ENCODE peak calls at places on chromosomes 13 and 19, in five cellular contexts. One of them, this sample, is unnamed.
A peak's percentile ranks its signal among the peaks of the same experiment; 100 is the strongest.

GRCh38 chr13:47603365-47603764 is 397.7 kb downstream of the SUCLA2 start:
- DNase-seq in A549: no peak
- DNase-seq in uterus: no peak
- DNase-seq in fibroblast of pulmonary artery: no peak
- DNase-seq in cardiac fibroblast: no peak
- DNase-seq in this sample: no peak

GRCh38 chr19:31074751-31075150 is 274.5 kb downstream of the TSHZ3 start:
- DNase-seq in A549: no peak
- DNase-seq in uterus: no peak
- DNase-seq in fibroblast of pulmonary artery: no peak
- DNase-seq in cardiac fibroblast: no peak
- DNase-seq in this sample: no peak

GRCh38 chr19:2050349-2050990 is 574 bp downstream of the MKNK2 start:
- DNase-seq in A549: no peak
- DNase-seq in uterus: no peak
- DNase-seq in fibroblast of pulmonary artery: no peak
- DNase-seq in cardiac fibroblast: no peak
- DNase-seq in this sample: no peak

GRCh38 chr19:49932041-49932451 is 2.7 kb upstream of the NUP62 start:
- DNase-seq in A549: no peak
- DNase-seq in uterus: no peak
- DNase-seq in fibroblast of pulmonary artery: no peak
- DNase-seq in cardiac fibroblast: no peak
- DNase-seq in this sample: no peak

GRCh38 chr19:55667006-55667381 is 8.0 kb upstream of the EPN1 start:
- DNase-seq in A549: no peak
- DNase-seq in uterus: no peak
- DNase-seq in fibroblast of pulmonary artery: no peak
- DNase-seq in cardiac fibroblast: no peak
- DNase-seq in this sample: no peak

GRCh38 chr19:3095375-3096191 is 1.4 kb downstream of the GNA11 start:
- DNase-seq in A549: no peak
- DNase-seq in uterus: no peak
- DNase-seq in fibroblast of pulmonary artery: no peak
- DNase-seq in cardiac fibroblast: peak; percentile 7
- DNase-seq in this sample: no peak

GRCh38 chr19:2290441-2291184 is 8.6 kb upstream of the PEAK3 start:
- DNase-seq in A549: no peak
- DNase-seq in uterus: no peak
- DNase-seq in fibroblast of pulmonary artery: no peak
- DNase-seq in cardiac fibroblast: no peak
- DNase-seq in this sample: no peak

GRCh38 chr19:42113641-42114348 is 18.5 kb downstream of the POU2F2 start:
- DNase-seq in A549: peak; percentile 97
- DNase-seq in uterus: no peak
- DNase-seq in fibroblast of pulmonary artery: peak; percentile 96
- DNase-seq in cardiac fibroblast: peak; percentile 92
- DNase-seq in this sample: no peak

GRCh38 chr13:53473397-53473796 is 444.8 kb downstream of the OLFM4 start:
- DNase-seq in A549: no peak
- DNase-seq in uterus: no peak
- DNase-seq in fibroblast of pulmonary artery: no peak
- DNase-seq in cardiac fibroblast: no peak
- DNase-seq in this sample: no peak

GRCh38 chr19:1860821-1861598 is 2.4 kb downstream of the KLF16 start:
- DNase-seq in A549: no peak
- DNase-seq in uterus: no peak
- DNase-seq in fibroblast of pulmonary artery: no peak
- DNase-seq in cardiac fibroblast: no peak
- DNase-seq in this sample: no peak

GRCh38 chr13:97224544-97225324 is 2.6 kb downstream of the MBNL2 start:
- DNase-seq in A549: no peak
- DNase-seq in uterus: no peak
- DNase-seq in fibroblast of pulmonary artery: peak; percentile 76
- DNase-seq in cardiac fibroblast: peak; percentile 79
- DNase-seq in this sample: no peak

GRCh38 chr19:15529774-15530372 is 21.5 kb downstream of the CYP4F22 start:
- DNase-seq in A549: no peak
- DNase-seq in uterus: no peak
- DNase-seq in fibroblast of pulmonary artery: no peak
- DNase-seq in cardiac fibroblast: no peak
- DNase-seq in this sample: no peak

GRCh38 chr19:46618670-46619231 is 6.1 kb downstream of the PTGIR start:
- DNase-seq in A549: no peak
- DNase-seq in uterus: no peak
- DNase-seq in fibroblast of pulmonary artery: peak; percentile 86
- DNase-seq in cardiac fibroblast: peak; percentile 72
- DNase-seq in this sample: no peak

GRCh38 chr19:51166846-51167490 is 24.9 kb downstream of the SIGLEC7 start:
- DNase-seq in A549: no peak
- DNase-seq in uterus: no peak
- DNase-seq in fibroblast of pulmonary artery: no peak
- DNase-seq in cardiac fibroblast: no peak
- DNase-seq in this sample: no peak

GRCh38 chr19:57813919-57814504 is 701 bp downstream of the ZNF552 start:
- DNase-seq in A549: no peak
- DNase-seq in uterus: no peak
- DNase-seq in fibroblast of pulmonary artery: no peak
- DNase-seq in cardiac fibroblast: no peak
- DNase-seq in this sample: no peak

GRCh38 chr19:54388001-54388802 is 23.5 kb upstream of the LAIR1 start:
- DNase-seq in A549: no peak
- DNase-seq in uterus: no peak
- DNase-seq in fibroblast of pulmonary artery: no peak
- DNase-seq in cardiac fibroblast: no peak
- DNase-seq in this sample: no peak

GRCh38 chr19:45368737-45369340 is 1.5 kb downstream of the ERCC2 start:
- DNase-seq in A549: no peak
- DNase-seq in uterus: no peak
- DNase-seq in fibroblast of pulmonary artery: no peak
- DNase-seq in cardiac fibroblast: no peak
- DNase-seq in this sample: no peak

GRCh38 chr13:77377016-77377415 is 50.1 kb upstream of the MYCBP2 start:
- DNase-seq in A549: no peak
- DNase-seq in uterus: no peak
- DNase-seq in fibroblast of pulmonary artery: no peak
- DNase-seq in cardiac fibroblast: no peak
- DNase-seq in this sample: no peak

GRCh38 chr19:16739546-16739945 is 19.9 kb downstream of the NWD1 start:
- DNase-seq in A549: no peak
- DNase-seq in uterus: no peak
- DNase-seq in fibroblast of pulmonary artery: no peak
- DNase-seq in cardiac fibroblast: no peak
- DNase-seq in this sample: no peak

GRCh38 chr19:55694656-55695491 is 19.8 kb downstream of the EPN1 start:
- DNase-seq in A549: no peak
- DNase-seq in uterus: no peak
- DNase-seq in fibroblast of pulmonary artery: no peak
- DNase-seq in cardiac fibroblast: no peak
- DNase-seq in this sample: no peak

GRCh38 chr13:26133851-26134250 is 82.0 kb upstream of the SHISA2 start:
- DNase-seq in A549: no peak
- DNase-seq in uterus: no peak
- DNase-seq in fibroblast of pulmonary artery: peak; percentile 25
- DNase-seq in cardiac fibroblast: peak; percentile 15
- DNase-seq in this sample: no peak
- TF ChIP-seq CTCF in A549: no peak
- TF ChIP-seq CTCF in uterus: no peak
- TF ChIP-seq CTCF in fibroblast of pulmonary artery: no peak
- TF ChIP-seq CTCF in cardiac fibroblast: no peak
- TF ChIP-seq CTCF in this sample: no peak

GRCh38 chr19:19315444-19315843 is 4.9 kb downstream of the SUGP1 start:
- DNase-seq in A549: no peak
- DNase-seq in uterus: no peak
- DNase-seq in fibroblast of pulmonary artery: no peak
- DNase-seq in cardiac fibroblast: no peak
- DNase-seq in this sample: no peak
- TF ChIP-seq CTCF in A549: no peak
- TF ChIP-seq CTCF in uterus: no peak
- TF ChIP-seq CTCF in fibroblast of pulmonary artery: no peak
- TF ChIP-seq CTCF in cardiac fibroblast: no peak
- TF ChIP-seq CTCF in this sample: no peak

DNA sequence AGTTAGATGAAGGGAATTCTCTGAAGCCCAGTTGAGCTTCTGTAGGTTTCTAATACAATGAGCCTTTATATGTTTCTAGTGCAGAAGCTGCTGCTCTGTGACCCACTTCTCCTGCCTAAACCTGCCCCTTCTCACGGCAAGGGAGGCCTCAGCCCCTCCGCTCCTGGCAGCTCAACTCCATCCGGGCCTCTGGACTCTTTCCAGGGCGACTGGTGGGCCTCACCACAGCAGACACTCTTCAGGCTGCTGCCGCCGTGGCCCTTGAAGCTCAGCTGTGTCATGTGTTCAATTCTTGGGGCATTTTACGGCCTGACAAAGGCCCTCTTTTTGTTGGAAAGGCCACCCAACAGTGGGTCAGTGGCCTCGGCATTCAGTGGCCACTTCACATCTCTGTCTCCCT is 10.0 kb upstream of the C19orf33 start:
- DNase-seq in A549: no peak
- DNase-seq in uterus: no peak
- DNase-seq in fibroblast of pulmonary artery: no peak
- DNase-seq in cardiac fibroblast: no peak
- DNase-seq in this sample: no peak
- TF ChIP-seq CTCF in A549: no peak
- TF ChIP-seq CTCF in uterus: no peak
- TF ChIP-seq CTCF in fibroblast of pulmonary artery: no peak
- TF ChIP-seq CTCF in cardiac fibroblast: no peak
- TF ChIP-seq CTCF in this sample: no peak

DNA sequence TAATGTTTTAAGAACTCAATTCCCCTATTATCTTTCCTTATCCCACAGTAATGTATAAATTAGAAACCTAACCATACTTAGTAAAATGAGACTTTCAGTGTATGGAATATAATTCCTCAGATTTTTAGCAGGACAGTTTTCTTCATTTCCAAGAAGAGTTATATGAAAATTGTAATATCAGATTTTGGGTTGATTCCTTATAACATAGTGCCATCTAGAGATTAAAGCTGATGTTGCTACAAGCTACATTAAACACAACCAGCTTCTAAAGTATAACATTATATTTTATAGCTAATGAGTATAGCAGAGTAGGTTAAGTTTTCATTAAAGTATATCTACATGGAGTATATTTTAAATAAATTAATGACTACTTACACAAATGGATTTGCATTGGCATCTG is 99.7 kb upstream of the MIR17HG start:
- DNase-seq in A549: no peak
- DNase-seq in uterus: no peak
- DNase-seq in fibroblast of pulmonary artery: peak; percentile 12
- DNase-seq in cardiac fibroblast: no peak
- DNase-seq in this sample: no peak
- TF ChIP-seq CTCF in A549: no peak
- TF ChIP-seq CTCF in uterus: no peak
- TF ChIP-seq CTCF in fibroblast of pulmonary artery: peak; percentile 16
- TF ChIP-seq CTCF in cardiac fibroblast: no peak
- TF ChIP-seq CTCF in this sample: peak; percentile 62

DNA sequence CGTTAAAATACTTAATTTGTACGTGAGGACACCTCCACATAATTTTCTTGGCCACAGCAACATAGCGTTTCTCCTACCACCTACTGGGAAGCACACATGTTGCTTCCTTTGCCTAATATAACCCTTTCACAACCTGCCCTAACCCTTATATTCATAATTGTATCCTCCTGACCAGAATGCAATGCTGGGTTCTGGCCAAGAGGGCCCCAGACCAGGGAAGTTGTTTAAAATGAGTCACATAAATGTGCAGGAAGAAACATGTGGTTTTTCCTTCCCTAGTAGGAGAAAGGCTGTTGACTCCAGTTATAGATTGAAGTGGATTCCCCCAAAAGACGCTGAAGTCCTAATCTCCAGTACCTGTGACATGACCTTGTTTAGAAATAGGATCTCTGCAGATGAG is 187.3 kb downstream of the NUFIP1 start:
- DNase-seq in A549: no peak
- DNase-seq in uterus: no peak
- DNase-seq in fibroblast of pulmonary artery: peak; percentile 84
- DNase-seq in cardiac fibroblast: peak; percentile 82
- DNase-seq in this sample: no peak
- TF ChIP-seq CTCF in A549: no peak
- TF ChIP-seq CTCF in uterus: no peak
- TF ChIP-seq CTCF in fibroblast of pulmonary artery: no peak
- TF ChIP-seq CTCF in cardiac fibroblast: no peak
- TF ChIP-seq CTCF in this sample: no peak

GRCh38 chr19:40284501-40285352 is at the start of gene AKT2:
- DNase-seq in A549: peak; percentile 85
- DNase-seq in uterus: peak; percentile 64
- DNase-seq in fibroblast of pulmonary artery: peak; percentile 51
- DNase-seq in cardiac fibroblast: peak; percentile 71
- DNase-seq in this sample: peak; percentile 94

GRCh38 chr19:40284251-40284500 is 969 bp downstream of the AKT2 start:
- DNase-seq in A549: no peak
- DNase-seq in uterus: no peak
- DNase-seq in fibroblast of pulmonary artery: no peak
- DNase-seq in cardiac fibroblast: no peak
- DNase-seq in this sample: no peak

GRCh38 chr19:40282209-40282580 is 3.0 kb downstream of the AKT2 start:
- DNase-seq in A549: no peak
- DNase-seq in uterus: no peak
- DNase-seq in fibroblast of pulmonary artery: no peak
- DNase-seq in cardiac fibroblast: no peak
- DNase-seq in this sample: no peak

GRCh38 chr19:40282920-40283319 is 2.2 kb downstream of the AKT2 start:
- DNase-seq in A549: no peak
- DNase-seq in uterus: no peak
- DNase-seq in fibroblast of pulmonary artery: no peak
- DNase-seq in cardiac fibroblast: no peak
- DNase-seq in this sample: no peak

DNA sequence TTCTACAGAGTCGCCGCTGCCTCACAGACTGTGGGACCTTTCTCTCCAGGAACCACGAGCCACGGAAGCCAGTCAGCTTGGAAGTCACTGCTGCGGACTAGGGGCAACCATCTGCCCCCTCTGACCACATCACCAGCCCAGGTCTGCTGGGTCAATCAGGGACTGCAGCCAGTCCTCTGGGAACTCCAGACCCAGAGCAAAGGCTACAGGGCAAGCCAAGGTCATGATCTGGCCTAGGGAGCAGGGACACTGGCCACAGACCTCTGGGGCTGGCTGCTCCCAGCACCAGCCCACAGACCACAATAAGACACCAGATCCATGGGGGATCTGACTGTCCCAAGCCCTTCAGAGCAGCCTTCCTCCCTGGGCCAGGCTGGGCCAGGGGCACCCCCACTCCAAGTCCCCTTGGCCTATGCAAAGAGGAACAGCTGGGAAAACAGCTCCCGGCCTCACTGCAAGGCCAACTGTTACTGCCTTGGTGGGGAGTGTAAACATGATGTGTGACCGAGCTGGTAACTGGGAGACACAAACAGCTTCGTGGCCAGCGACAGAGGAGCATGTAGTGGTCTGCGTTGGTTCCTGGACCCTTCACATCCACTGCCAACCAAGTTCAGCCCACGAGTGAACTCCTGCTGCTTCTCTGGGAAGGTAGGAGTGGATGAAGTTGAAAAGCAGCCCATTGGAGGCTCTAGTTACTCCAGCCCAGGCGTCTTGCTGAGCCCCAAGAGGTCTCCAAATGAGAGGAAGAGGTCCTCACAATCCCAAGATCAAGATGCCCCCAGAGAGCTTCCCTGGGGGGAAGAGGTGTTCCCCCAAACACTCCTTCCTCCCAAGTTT is 1.5 kb downstream of the AKT2 start:
- DNase-seq in A549: no peak
- DNase-seq in uterus: no peak
- DNase-seq in fibroblast of pulmonary artery: peak; percentile 18
- DNase-seq in cardiac fibroblast: peak; percentile 13
- DNase-seq in this sample: no peak
- TF ChIP-seq CTCF in A549: no peak
- TF ChIP-seq CTCF in uterus: no peak
- TF ChIP-seq CTCF in fibroblast of pulmonary artery: no peak
- TF ChIP-seq CTCF in cardiac fibroblast: no peak
- TF ChIP-seq CTCF in this sample: no peak

GRCh38 chr13:48975926-48976676 is 389 bp downstream of the FNDC3A start:
- DNase-seq in A549: peak; percentile 38
- DNase-seq in uterus: peak; percentile 85
- DNase-seq in fibroblast of pulmonary artery: peak; percentile 81
- DNase-seq in cardiac fibroblast: peak; percentile 84
- DNase-seq in this sample: peak; percentile 90
- TF ChIP-seq CTCF in A549: peak; percentile 16
- TF ChIP-seq CTCF in uterus: no peak
- TF ChIP-seq CTCF in fibroblast of pulmonary artery: no peak
- TF ChIP-seq CTCF in cardiac fibroblast: no peak
- TF ChIP-seq CTCF in this sample: peak; percentile 15